ENCODE peak calls at places on chromosomes 6 and 20, in ten cellular contexts. X is stomach, D is fibroblast of mammary gland, M is psoas muscle, J is GM12878, L is aorta, C is K562, F is cardiac fibroblast, Z is astrocyte of the spinal cord, T is breast epithelium. G is an unnamed sample.

GRCh38 chr20:40582531-40582930 is 106.5 kb downstream of the MAFB start:
- DNase-seq in T (no peak), F (no peak), C (no peak), D (no peak), M (no peak), X (no peak), J (no peak), L (no peak), Z (no peak), G (no peak)

GRCh38 chr6:19042452-19042851 is 655.3 kb downstream of the RNF144B start:
- DNase-seq in X (no peak), Z (no peak), D (no peak), M (no peak), L (no peak), C (no peak), J (no peak), F (no peak), T (no peak), G (no peak)

GRCh38 chr20:4217349-4217761 is 202.0 kb upstream of the RNF24 start:
- DNase-seq in J (no peak), F (no peak), L (no peak), C (no peak), M (peak; percentile 57), X (no peak), Z (no peak), T (no peak), D (peak; percentile 73), G (no peak)

GRCh38 chr6:78101387-78101786 is 448.5 kb downstream of the MEI4 start:
- DNase-seq in F (no peak), Z (no peak), L (no peak), J (no peak), D (no peak), M (no peak), X (no peak), C (no peak), T (no peak), G (no peak)

GRCh38 chr20:1934578-1935573 is 39.7 kb downstream of the SIRPA start:
- DNase-seq in M (peak; percentile 91), T (no peak), D (peak; percentile 97), J (no peak), Z (peak; percentile 38), L (peak; percentile 88), C (no peak), X (no peak), F (peak; percentile 96), G (peak; percentile 78)

GRCh38 chr6:134936927-134937326 is 13.0 kb downstream of the ALDH8A1 start:
- DNase-seq in L (no peak), F (peak; percentile 72), X (no peak), M (no peak), Z (peak; percentile 75), C (no peak), J (no peak), T (no peak), D (peak; percentile 63), G (no peak)

GRCh38 chr6:21856096-21856825 is 262.7 kb downstream of the SOX4 start:
- DNase-seq in Z (peak; percentile 58), D (peak; percentile 93), F (peak; percentile 54), J (no peak), X (no peak), T (no peak), L (no peak), C (no peak), M (no peak), G (no peak)

GRCh38 chr6:39088331-39088730 is 26.7 kb downstream of the SAYSD1 start:
- DNase-seq in L (peak; percentile 74), X (no peak), F (peak; percentile 80), C (peak; percentile 55), J (no peak), D (peak; percentile 43), T (no peak), Z (peak; percentile 42), M (no peak), G (no peak)

GRCh38 chr20:10190456-10190855 is 28.2 kb upstream of the SNAP25 start:
- DNase-seq in L (no peak), Z (no peak), T (no peak), X (no peak), M (no peak), D (no peak), F (no peak), C (no peak), J (no peak), G (no peak)

GRCh38 chr20:53676987-53677386 is 83.3 kb upstream of the ZNF217 start:
- DNase-seq in Z (no peak), D (no peak), J (no peak), C (no peak), T (no peak), M (no peak), L (no peak), F (no peak), X (no peak), G (no peak)

GRCh38 chr20:53676519-53676822 is 82.8 kb upstream of the ZNF217 start:
- DNase-seq in T (no peak), D (no peak), F (no peak), J (no peak), Z (no peak), L (no peak), M (no peak), X (no peak), C (no peak), G (no peak)

GRCh38 chr20:53678315-53678989 is 84.8 kb upstream of the ZNF217 start:
- DNase-seq in X (no peak), F (peak; percentile 29), M (no peak), C (no peak), J (no peak), D (no peak), L (no peak), T (no peak), Z (no peak), G (no peak)

GRCh38 chr20:53678990-53679596 is 85.5 kb upstream of the ZNF217 start:
- DNase-seq in T (no peak), C (peak; percentile 25), L (no peak), D (peak; percentile 35), F (peak; percentile 37), X (no peak), M (no peak), Z (no peak), J (no peak), G (no peak)

GRCh38 chr20:53677447-53678314 is 84.0 kb upstream of the ZNF217 start:
- DNase-seq in J (no peak), T (no peak), Z (no peak), C (peak; percentile 90), D (no peak), M (no peak), F (peak; percentile 77), L (peak; percentile 55), X (peak; percentile 47), G (peak; percentile 41)
- H3K4me3 ChIP-seq in J (no peak overlapping the region), T (no peak overlapping the region), Z (no peak overlapping the region), C (peak overlapping the region; percentile 9), D (no peak overlapping the region), M (no peak overlapping the region), F (no peak overlapping the region), L (no peak overlapping the region), X (no peak overlapping the region), G (no peak overlapping the region)

DNA sequence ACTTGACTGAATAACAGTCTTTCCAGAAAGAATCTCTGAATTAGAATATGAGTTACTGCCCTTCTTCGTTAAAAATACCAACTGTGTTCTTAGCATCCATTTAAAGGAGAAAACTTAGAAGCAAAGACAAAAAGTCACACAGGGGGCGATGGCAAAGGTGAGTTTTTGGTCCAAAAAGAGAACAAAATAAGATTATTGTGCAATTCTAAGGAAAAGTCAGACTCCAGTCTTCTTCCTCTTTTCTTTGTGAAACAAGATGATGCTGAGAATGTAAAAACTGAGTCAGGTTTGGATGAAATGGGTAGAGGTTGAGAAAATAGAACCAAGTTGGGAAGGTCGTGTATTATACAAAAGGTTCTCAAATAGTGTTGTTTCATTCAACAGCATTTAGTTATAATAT is 1.6 kb downstream of the CYB5R4 start:
- DNase-seq in F (no peak), J (no peak), Z (no peak), T (no peak), X (no peak), L (no peak), M (no peak), C (no peak), D (no peak), G (no peak)
- H3K4me3 ChIP-seq in F (no peak overlapping the region), J (peak overlapping the region; percentile 83), Z (no peak overlapping the region), T (no peak overlapping the region), X (no peak overlapping the region), L (no peak overlapping the region), M (peak overlapping the region; percentile 93), C (peak overlapping the region; percentile 66), D (no peak overlapping the region), G (no peak overlapping the region)

GRCh38 chr6:27138837-27139752 is 108.4 kb upstream of the PRSS16 start:
- DNase-seq in J (peak; percentile 95), M (peak; percentile 60), T (no peak), F (peak; percentile 62), L (peak; percentile 68), C (peak; percentile 95), Z (peak; percentile 66), X (peak; percentile 55), D (peak; percentile 61), G (peak; percentile 36)

GRCh38 chr6:27141013-27141412 is 106.5 kb upstream of the PRSS16 start:
- DNase-seq in M (no peak), J (no peak), Z (no peak), T (no peak), F (no peak), L (no peak), C (no peak), X (no peak), D (no peak), G (no peak)

GRCh38 chr6:27143474-27144026 is 104.0 kb upstream of the PRSS16 start:
- DNase-seq in J (no peak), L (no peak), C (peak; percentile 43), F (no peak), X (no peak), M (no peak), Z (no peak), D (no peak), T (no peak), G (no peak)

GRCh38 chr6:27139753-27140522 is 107.6 kb upstream of the PRSS16 start:
- DNase-seq in T (no peak), Z (peak; percentile 27), X (no peak), L (no peak), C (peak; percentile 76), M (no peak), F (peak; percentile 26), D (no peak), J (no peak), G (no peak)

DNA sequence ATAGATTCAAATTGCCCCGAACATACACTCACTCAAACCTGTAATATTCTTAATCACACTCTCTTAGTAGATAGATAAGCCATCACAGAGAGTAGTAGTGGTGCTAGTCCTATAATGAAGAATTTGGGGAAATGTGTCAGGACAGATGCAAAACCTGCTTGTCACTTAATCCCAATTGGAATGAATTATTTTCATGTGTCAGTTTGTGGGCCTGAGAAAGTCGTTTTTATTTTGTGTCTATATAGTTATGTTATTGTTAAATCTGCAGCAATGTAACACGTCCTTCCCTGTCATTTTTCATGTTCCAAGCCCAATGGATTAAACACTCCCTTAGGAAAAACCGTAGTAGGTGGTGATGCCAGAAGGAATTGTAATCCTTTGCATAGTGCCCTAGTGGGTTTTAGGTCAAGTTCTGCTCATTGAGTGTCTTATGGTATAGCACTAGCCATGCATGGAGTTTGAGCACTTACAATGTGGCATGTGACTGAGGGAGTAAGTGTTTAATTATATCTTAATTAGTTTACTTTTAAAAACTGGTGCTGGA is 106.0 kb upstream of the PRSS16 start:
- DNase-seq in X (no peak), F (no peak), M (no peak), L (no peak), J (no peak), C (peak; percentile 55), D (no peak), Z (no peak), T (no peak), G (no peak)
- H3K4me3 ChIP-seq in X (no peak overlapping the region), F (no peak overlapping the region), M (no peak overlapping the region), L (no peak overlapping the region), J (peak overlapping the region; percentile 92), C (peak overlapping the region; percentile 71), D (no peak overlapping the region), Z (no peak overlapping the region), T (no peak overlapping the region), G (no peak overlapping the region)

GRCh38 chr6:33627876-33628275 is 6.8 kb downstream of the ITPR3 start:
- DNase-seq in Z (no peak), L (no peak), M (no peak), X (no peak), T (no peak), F (no peak), C (no peak), J (no peak), D (no peak), G (no peak)
- H3K4me3 ChIP-seq in Z (no peak overlapping the region), L (no peak overlapping the region), M (no peak overlapping the region), X (no peak overlapping the region), T (no peak overlapping the region), F (no peak overlapping the region), C (no peak overlapping the region), J (no peak overlapping the region), D (no peak overlapping the region), G (no peak overlapping the region)